ENCODE peak calls at places on chromosomes 11 and 22, in nine cellular contexts. K, F, D, W, Q, J, A, V and N are unnamed samples.

GRCh38 chr11:838441-839279 is 3.7 kb downstream of the POLR2L start:
- DNase-seq in D (no peak), V (no peak), Q (no peak), J (no peak), F (no peak), K (no peak), W (no peak), A (no peak), N (no peak)

GRCh38 chr11:33262016-33262638 is 4.9 kb downstream of the HIPK3 start:
- DNase-seq in D (no peak), K (no peak), W (no peak), J (no peak), A (no peak), F (no peak), V (no peak), Q (no peak), N (no peak)

GRCh38 chr11:117081908-117082307 is 16.3 kb downstream of the SIK3 start:
- DNase-seq in A (no peak), V (no peak), J (no peak), K (no peak), D (no peak), Q (no peak), F (no peak), W (no peak), N (no peak)

GRCh38 chr11:130131957-130132850 is 27.4 kb upstream of the ST14 start:
- DNase-seq in J (peak), V (no peak), F (no peak), Q (peak), W (peak), A (peak), D (no peak), K (no peak), N (no peak)

GRCh38 chr22:20430641-20431519 is 6.7 kb downstream of the SCARF2 start:
- DNase-seq in J (peak), D (no peak), V (peak), F (peak), W (no peak), Q (peak), A (peak), K (no peak), N (no peak)

GRCh38 chr11:68659158-68659921 is 25.0 kb upstream of the GAL start:
- DNase-seq in W (peak), J (no peak), A (no peak), K (peak), Q (no peak), V (no peak), F (no peak), D (peak), N (peak)

GRCh38 chr22:28171135-28171534 is 252.1 kb upstream of the PITPNB start:
- DNase-seq in W (no peak), Q (no peak), V (no peak), F (no peak), J (no peak), K (no peak), A (no peak), D (no peak), N (no peak)

GRCh38 chr11:70622091-70622490 is 223.8 kb downstream of the CTTN start:
- DNase-seq in W (no peak), J (no peak), K (no peak), F (peak), A (no peak), V (no peak), D (no peak), Q (no peak), N (peak)

GRCh38 chr22:24219750-24220149 is 25.1 kb downstream of the GGT5 start:
- DNase-seq in K (no peak), F (no peak), Q (no peak), W (no peak), J (no peak), A (no peak), D (no peak), V (no peak), N (no peak)